ENCODE peak calls at places on chromosomes 16 and 17, in ten cellular contexts. One of them, this sample, is unnamed. For H3K27me3, the result is how much of the 10 kb centered on the place peaks cover.

GRCh38 chr16:12524658-12525057 is 279.0 kb downstream of the CPPED1 start:
- DNase-seq in heart right ventricle: no peak
- DNase-seq in astrocyte: no peak
- DNase-seq in breast epithelium: no peak
- DNase-seq in fibroblast of lung: no peak
- DNase-seq in cardiac muscle cell: no peak
- DNase-seq in H9: no peak
- DNase-seq in prostate gland: no peak
- DNase-seq in HepG2: no peak
- DNase-seq in esophagus squamous epithelium: no peak
- DNase-seq in this sample: no peak

GRCh38 chr17:73311781-73312641 is at the start of gene CDC42EP4:
- DNase-seq in heart right ventricle: peak
- DNase-seq in astrocyte: peak
- DNase-seq in breast epithelium: peak
- DNase-seq in fibroblast of lung: peak
- DNase-seq in cardiac muscle cell: peak
- DNase-seq in H9: peak
- DNase-seq in prostate gland: peak
- DNase-seq in HepG2: peak
- DNase-seq in esophagus squamous epithelium: no peak
- DNase-seq in this sample: peak

GRCh38 chr17:27327871-27328270 is 34.0 kb downstream of the WSB1 start:
- DNase-seq in heart right ventricle: no peak
- DNase-seq in astrocyte: no peak
- DNase-seq in breast epithelium: no peak
- DNase-seq in fibroblast of lung: no peak
- DNase-seq in cardiac muscle cell: no peak
- DNase-seq in H9: no peak
- DNase-seq in prostate gland: no peak
- DNase-seq in HepG2: no peak
- DNase-seq in esophagus squamous epithelium: no peak
- DNase-seq in this sample: no peak

GRCh38 chr16:85284138-85284897 is 172.0 kb upstream of the CIBAR2 start:
- DNase-seq in heart right ventricle: no peak
- DNase-seq in astrocyte: no peak
- DNase-seq in breast epithelium: no peak
- DNase-seq in fibroblast of lung: no peak
- DNase-seq in cardiac muscle cell: no peak
- DNase-seq in H9: no peak
- DNase-seq in prostate gland: no peak
- DNase-seq in HepG2: no peak
- DNase-seq in esophagus squamous epithelium: no peak
- DNase-seq in this sample: no peak

GRCh38 chr17:56891751-56892150 is 22.1 kb downstream of the TRIM25 start:
- DNase-seq in heart right ventricle: peak
- DNase-seq in astrocyte: no peak
- DNase-seq in breast epithelium: no peak
- DNase-seq in fibroblast of lung: no peak
- DNase-seq in cardiac muscle cell: no peak
- DNase-seq in H9: peak
- DNase-seq in prostate gland: no peak
- DNase-seq in HepG2: no peak
- DNase-seq in esophagus squamous epithelium: no peak
- DNase-seq in this sample: no peak

GRCh38 chr17:79012563-79013134 is 3.1 kb upstream of the CANT1 start:
- DNase-seq in heart right ventricle: no peak
- DNase-seq in astrocyte: no peak
- DNase-seq in breast epithelium: peak
- DNase-seq in fibroblast of lung: no peak
- DNase-seq in cardiac muscle cell: no peak
- DNase-seq in H9: no peak
- DNase-seq in prostate gland: no peak
- DNase-seq in HepG2: no peak
- DNase-seq in esophagus squamous epithelium: no peak
- DNase-seq in this sample: no peak

GRCh38 chr16:29745853-29746345 is at the start of gene C16orf54:
- DNase-seq in heart right ventricle: peak
- DNase-seq in astrocyte: no peak
- DNase-seq in breast epithelium: no peak
- DNase-seq in fibroblast of lung: no peak
- DNase-seq in cardiac muscle cell: no peak
- DNase-seq in H9: no peak
- DNase-seq in prostate gland: no peak
- DNase-seq in HepG2: no peak
- DNase-seq in esophagus squamous epithelium: peak
- DNase-seq in this sample: no peak

GRCh38 chr16:88287219-88287618 is 95.5 kb upstream of the ZNF469 start:
- DNase-seq in heart right ventricle: no peak
- DNase-seq in astrocyte: no peak
- DNase-seq in breast epithelium: no peak
- DNase-seq in fibroblast of lung: peak
- DNase-seq in cardiac muscle cell: no peak
- DNase-seq in H9: no peak
- DNase-seq in prostate gland: no peak
- DNase-seq in HepG2: peak
- DNase-seq in esophagus squamous epithelium: no peak
- DNase-seq in this sample: no peak

GRCh38 chr17:58232707-58233156 is 5.7 kb upstream of the LPO start:
- DNase-seq in heart right ventricle: no peak
- DNase-seq in astrocyte: peak
- DNase-seq in breast epithelium: no peak
- DNase-seq in fibroblast of lung: peak
- DNase-seq in cardiac muscle cell: no peak
- DNase-seq in H9: peak
- DNase-seq in prostate gland: no peak
- DNase-seq in HepG2: no peak
- DNase-seq in esophagus squamous epithelium: no peak
- DNase-seq in this sample: peak

GRCh38 chr16:31168848-31169247 is 11.1 kb upstream of the FUS start:
- DNase-seq in heart right ventricle: no peak
- DNase-seq in astrocyte: no peak
- DNase-seq in breast epithelium: no peak
- DNase-seq in fibroblast of lung: no peak
- DNase-seq in cardiac muscle cell: no peak
- DNase-seq in H9: no peak
- DNase-seq in prostate gland: no peak
- DNase-seq in HepG2: peak
- DNase-seq in esophagus squamous epithelium: no peak
- DNase-seq in this sample: no peak

GRCh38 chr17:1399366-1399678 is 700 bp downstream of the YWHAE start:
- DNase-seq in heart right ventricle: no peak
- DNase-seq in astrocyte: no peak
- DNase-seq in breast epithelium: peak
- DNase-seq in fibroblast of lung: no peak
- DNase-seq in cardiac muscle cell: peak
- DNase-seq in H9: no peak
- DNase-seq in prostate gland: no peak
- DNase-seq in HepG2: no peak
- DNase-seq in esophagus squamous epithelium: no peak
- DNase-seq in this sample: no peak

GRCh38 chr16:85296859-85297698 is 184.8 kb upstream of the CIBAR2 start:
- DNase-seq in heart right ventricle: no peak
- DNase-seq in astrocyte: no peak
- DNase-seq in breast epithelium: peak
- DNase-seq in fibroblast of lung: no peak
- DNase-seq in cardiac muscle cell: peak
- DNase-seq in H9: peak
- DNase-seq in prostate gland: no peak
- DNase-seq in HepG2: peak
- DNase-seq in esophagus squamous epithelium: no peak
- DNase-seq in this sample: no peak

GRCh38 chr17:62178579-62178978 is 113.5 kb upstream of the MED13 start:
- DNase-seq in heart right ventricle: no peak
- DNase-seq in astrocyte: peak
- DNase-seq in breast epithelium: no peak
- DNase-seq in fibroblast of lung: peak
- DNase-seq in cardiac muscle cell: no peak
- DNase-seq in H9: no peak
- DNase-seq in prostate gland: no peak
- DNase-seq in HepG2: no peak
- DNase-seq in esophagus squamous epithelium: no peak
- DNase-seq in this sample: peak

GRCh38 chr17:62180772-62181171 is 115.7 kb upstream of the MED13 start:
- DNase-seq in heart right ventricle: no peak
- DNase-seq in astrocyte: no peak
- DNase-seq in breast epithelium: no peak
- DNase-seq in fibroblast of lung: no peak
- DNase-seq in cardiac muscle cell: no peak
- DNase-seq in H9: no peak
- DNase-seq in prostate gland: no peak
- DNase-seq in HepG2: no peak
- DNase-seq in esophagus squamous epithelium: no peak
- DNase-seq in this sample: no peak

GRCh38 chr17:62179525-62180161 is 114.6 kb upstream of the MED13 start:
- DNase-seq in heart right ventricle: no peak
- DNase-seq in astrocyte: peak
- DNase-seq in breast epithelium: no peak
- DNase-seq in fibroblast of lung: peak
- DNase-seq in cardiac muscle cell: no peak
- DNase-seq in H9: no peak
- DNase-seq in prostate gland: no peak
- DNase-seq in HepG2: peak
- DNase-seq in esophagus squamous epithelium: no peak
- DNase-seq in this sample: peak
- TF ChIP-seq CTCF in heart right ventricle: no peak
- TF ChIP-seq CTCF in astrocyte: no peak
- TF ChIP-seq CTCF in breast epithelium: no peak
- TF ChIP-seq CTCF in fibroblast of lung: no peak
- TF ChIP-seq CTCF in cardiac muscle cell: no peak
- TF ChIP-seq CTCF in H9: no peak
- TF ChIP-seq CTCF in prostate gland: no peak
- TF ChIP-seq CTCF in HepG2: no peak
- TF ChIP-seq CTCF in esophagus squamous epithelium: peak
- TF ChIP-seq CTCF in this sample: peak

DNA sequence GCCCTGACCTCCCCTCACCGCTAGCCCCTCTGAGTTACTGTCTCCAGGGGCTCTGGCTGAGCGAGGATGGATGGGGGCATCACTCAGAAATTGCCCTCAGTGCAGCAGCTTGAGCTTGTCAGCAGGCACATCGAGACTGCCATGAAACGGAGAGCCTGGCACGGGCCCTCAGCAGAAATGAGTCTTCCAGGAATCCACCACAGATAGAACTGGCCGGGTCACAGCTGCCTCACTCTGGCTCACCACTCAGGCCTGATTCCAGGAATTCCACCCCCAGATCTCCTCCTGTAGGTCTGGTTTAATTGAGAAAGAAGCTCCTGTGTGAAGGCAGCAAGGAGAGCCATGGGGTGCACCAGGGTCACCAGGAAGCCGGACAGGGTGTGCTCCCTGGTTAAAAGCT is 85.5 kb downstream of the GSG1L start:
- DNase-seq in heart right ventricle: no peak
- DNase-seq in astrocyte: peak
- DNase-seq in breast epithelium: no peak
- DNase-seq in fibroblast of lung: peak
- DNase-seq in cardiac muscle cell: no peak
- DNase-seq in H9: no peak
- DNase-seq in prostate gland: no peak
- DNase-seq in HepG2: no peak
- DNase-seq in esophagus squamous epithelium: no peak
- DNase-seq in this sample: no peak
- H3K27me3 ChIP-seq in heart right ventricle: under half
- H3K27me3 ChIP-seq in astrocyte: under half
- H3K27me3 ChIP-seq in breast epithelium: under half
- H3K27me3 ChIP-seq in fibroblast of lung: under half
- H3K27me3 ChIP-seq in cardiac muscle cell: under half
- H3K27me3 ChIP-seq in H9: under half
- H3K27me3 ChIP-seq in prostate gland: under half
- H3K27me3 ChIP-seq in HepG2: under half
- H3K27me3 ChIP-seq in esophagus squamous epithelium: under half
- H3K27me3 ChIP-seq in this sample: under half

GRCh38 chr17:55238197-55238930 is 26.4 kb upstream of the HLF start:
- DNase-seq in heart right ventricle: peak
- DNase-seq in astrocyte: peak
- DNase-seq in breast epithelium: peak
- DNase-seq in fibroblast of lung: peak
- DNase-seq in cardiac muscle cell: peak
- DNase-seq in H9: peak
- DNase-seq in prostate gland: peak
- DNase-seq in HepG2: peak
- DNase-seq in esophagus squamous epithelium: peak
- DNase-seq in this sample: peak
- H3K27ac ChIP-seq in heart right ventricle: peak
- H3K27ac ChIP-seq in astrocyte: no peak
- H3K27ac ChIP-seq in breast epithelium: peak
- H3K27ac ChIP-seq in fibroblast of lung: peak
- H3K27ac ChIP-seq in cardiac muscle cell: peak
- H3K27ac ChIP-seq in H9: no peak
- H3K27ac ChIP-seq in prostate gland: peak
- H3K27ac ChIP-seq in HepG2: peak
- H3K27ac ChIP-seq in esophagus squamous epithelium: peak
- H3K27ac ChIP-seq in this sample: no peak

GRCh38 chr16:55496509-55497145 is 12.2 kb upstream of the LPCAT2 start:
- DNase-seq in heart right ventricle: no peak
- DNase-seq in astrocyte: no peak
- DNase-seq in breast epithelium: no peak
- DNase-seq in fibroblast of lung: no peak
- DNase-seq in cardiac muscle cell: no peak
- DNase-seq in H9: peak
- DNase-seq in prostate gland: no peak
- DNase-seq in HepG2: no peak
- DNase-seq in esophagus squamous epithelium: no peak
- DNase-seq in this sample: no peak

GRCh38 chr16:55495616-55496289 is 13.1 kb upstream of the LPCAT2 start:
- DNase-seq in heart right ventricle: no peak
- DNase-seq in astrocyte: peak
- DNase-seq in breast epithelium: no peak
- DNase-seq in fibroblast of lung: peak
- DNase-seq in cardiac muscle cell: no peak
- DNase-seq in H9: peak
- DNase-seq in prostate gland: peak
- DNase-seq in HepG2: peak
- DNase-seq in esophagus squamous epithelium: no peak
- DNase-seq in this sample: peak

GRCh38 chr16:55497558-55497957 is 11.3 kb upstream of the LPCAT2 start:
- DNase-seq in heart right ventricle: no peak
- DNase-seq in astrocyte: no peak
- DNase-seq in breast epithelium: no peak
- DNase-seq in fibroblast of lung: no peak
- DNase-seq in cardiac muscle cell: no peak
- DNase-seq in H9: no peak
- DNase-seq in prostate gland: no peak
- DNase-seq in HepG2: no peak
- DNase-seq in esophagus squamous epithelium: no peak
- DNase-seq in this sample: no peak

GRCh38 chr16:55492756-55493380 is 13.9 kb downstream of the MMP2 start:
- DNase-seq in heart right ventricle: no peak
- DNase-seq in astrocyte: no peak
- DNase-seq in breast epithelium: no peak
- DNase-seq in fibroblast of lung: no peak
- DNase-seq in cardiac muscle cell: no peak
- DNase-seq in H9: no peak
- DNase-seq in prostate gland: no peak
- DNase-seq in HepG2: no peak
- DNase-seq in esophagus squamous epithelium: no peak
- DNase-seq in this sample: no peak

DNA sequence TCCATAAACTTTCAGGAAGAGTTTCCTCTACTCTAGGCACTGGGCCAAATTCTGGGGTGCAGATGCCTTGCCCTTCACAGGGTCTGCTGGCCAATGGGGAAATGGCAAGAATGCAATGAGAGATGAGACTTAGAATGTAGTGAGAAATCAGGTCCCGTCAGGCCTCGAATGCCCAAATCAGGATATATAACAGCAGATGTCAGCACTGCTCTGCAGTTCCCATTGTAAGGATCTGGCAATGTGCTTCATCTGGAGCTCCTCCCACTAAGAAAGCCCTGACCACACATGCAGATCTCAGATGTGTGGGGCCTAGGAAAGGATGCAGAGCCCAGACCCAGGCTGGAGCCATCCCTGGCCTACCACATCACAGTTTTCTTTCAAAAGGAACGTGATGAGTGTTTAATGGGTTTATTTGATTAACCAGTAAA is 13.9 kb upstream of the LPCAT2 start:
- DNase-seq in heart right ventricle: no peak
- DNase-seq in astrocyte: peak
- DNase-seq in breast epithelium: no peak
- DNase-seq in fibroblast of lung: peak
- DNase-seq in cardiac muscle cell: peak
- DNase-seq in H9: peak
- DNase-seq in prostate gland: no peak
- DNase-seq in HepG2: peak
- DNase-seq in esophagus squamous epithelium: no peak
- DNase-seq in this sample: peak
- TF ChIP-seq CTCF in heart right ventricle: peak
- TF ChIP-seq CTCF in astrocyte: peak
- TF ChIP-seq CTCF in breast epithelium: no peak
- TF ChIP-seq CTCF in fibroblast of lung: peak
- TF ChIP-seq CTCF in cardiac muscle cell: peak
- TF ChIP-seq CTCF in H9: peak
- TF ChIP-seq CTCF in prostate gland: peak
- TF ChIP-seq CTCF in HepG2: peak
- TF ChIP-seq CTCF in esophagus squamous epithelium: peak
- TF ChIP-seq CTCF in this sample: peak